ENCODE peak calls at places on chromosomes 5 and 9, in eight cellular contexts. L, K, M, I, P, R, F and W are unnamed samples.

GRCh38 chr5:68522863-68523262 is 307.3 kb downstream of the PIK3R1 start:
- DNase-seq in L (no peak), K (no peak), M (no peak), I (no peak), P (no peak), R (no peak), F (no peak), W (peak; percentile 67)

GRCh38 chr9:137358126-137358525 is 56.1 kb upstream of the NRARP start:
- DNase-seq in L (no peak), K (no peak), M (no peak), I (no peak), P (no peak), R (no peak), F (no peak), W (no peak)

GRCh38 chr9:8694983-8695588 is 895.5 kb upstream of the DMAC1 start:
- DNase-seq in L (no peak), K (no peak), M (no peak), I (no peak), P (no peak), R (no peak), F (no peak), W (no peak)

GRCh38 chr9:438961-439768 is 224.5 kb downstream of the DOCK8 start:
- DNase-seq in L (no peak), K (no peak), M (no peak), I (no peak), P (no peak), R (peak; percentile 78), F (peak; percentile 86), W (no peak)

GRCh38 chr5:172179032-172179989 is 8.7 kb downstream of the STK10 start:
- DNase-seq in L (no peak), K (peak; percentile 33), M (peak; percentile 47), I (no peak), P (peak; percentile 85), R (no peak), F (peak; percentile 85), W (no peak)

GRCh38 chr9:91416086-91416712 is 7.4 kb downstream of the NFIL3 start:
- DNase-seq in L (no peak), K (no peak), M (no peak), I (no peak), P (no peak), R (no peak), F (no peak), W (peak; percentile 83)

GRCh38 chr5:556909-557441 is 32.7 kb upstream of the SLC9A3 start:
- DNase-seq in L (no peak), K (no peak), M (no peak), I (no peak), P (peak; percentile 63), R (no peak), F (no peak), W (no peak)

GRCh38 chr5:57698785-57699184 is 216.2 kb upstream of the ACTBL2 start:
- DNase-seq in L (no peak), K (no peak), M (no peak), I (no peak), P (no peak), R (no peak), F (no peak), W (no peak)

GRCh38 chr9:112970939-112971338 is 41.1 kb downstream of the ZNF883 start:
- DNase-seq in L (no peak), K (no peak), M (no peak), I (no peak), P (no peak), R (no peak), F (peak; percentile 7), W (no peak)

GRCh38 chr5:141040763-141041426 is 10.3 kb upstream of the PCDHB1 start:
- DNase-seq in L (peak; percentile 99), K (peak; percentile 60), M (peak; percentile 42), I (peak; percentile 94), P (peak; percentile 92), R (peak; percentile 90), F (peak; percentile 56), W (peak; percentile 25)

GRCh38 chr5:134851307-134851923 is 5.6 kb downstream of the C5orf24 start:
- DNase-seq in L (no peak), K (no peak), M (no peak), I (no peak), P (no peak), R (no peak), F (peak; percentile 72), W (peak; percentile 50)